ENCODE peak calls at places on chromosomes 6 and 20, in five cellular contexts. H, T, P, A and O are unnamed samples. For H3K27me3, the result is how much of the 10 kb centered on the place peaks cover.

GRCh38 chr6:129648819-129649491 is 61.0 kb downstream of the ARHGAP18 start:
- DNase-seq in P (no peak), T (no peak), A (no peak), H (no peak), O (no peak)

GRCh38 chr6:28490191-28490890 is 25.3 kb downstream of the GPX6 start:
- DNase-seq in H (no peak), A (no peak), T (no peak), P (no peak), O (no peak)

GRCh38 chr6:30480536-30481156 is 8.7 kb upstream of the HLA-E start:
- DNase-seq in P (no peak), T (no peak), A (no peak), H (peak), O (no peak)

GRCh38 chr6:111990214-111990613 is 63.7 kb upstream of the CCN6 start:
- DNase-seq in H (no peak), A (no peak), T (no peak), P (no peak), O (no peak)

GRCh38 chr6:153852034-153852433 is 187.0 kb upstream of the OPRM1 start:
- DNase-seq in A (no peak), P (no peak), T (no peak), H (no peak), O (no peak)

GRCh38 chr6:116511424-116512131 is at the start of gene CALHM5:
- DNase-seq in A (peak), H (peak), T (peak), P (no peak), O (no peak)

GRCh38 chr6:130933712-130934200 is 106.5 kb downstream of the SMLR1 start:
- DNase-seq in P (no peak), A (no peak), T (peak), H (peak), O (no peak)

GRCh38 chr6:142696123-142696522 is 248.9 kb downstream of the HIVEP2 start:
- DNase-seq in H (no peak), A (no peak), T (no peak), P (no peak), O (no peak)

GRCh38 chr6:168035661-168036616 is 38.5 kb downstream of the KIF25 start:
- DNase-seq in H (peak), P (peak), A (peak), T (peak), O (no peak)

GRCh38 chr6:166307981-166308768 is at the start of gene PRR18:
- DNase-seq in P (no peak), A (no peak), T (no peak), H (no peak), O (no peak)

GRCh38 chr6:79396625-79397024 is 140.6 kb downstream of the LCA5 start:
- DNase-seq in H (no peak), T (no peak), A (no peak), P (no peak), O (no peak)

GRCh38 chr6:30100585-30101422 is 12.1 kb downstream of the TRIM31 start:
- DNase-seq in H (no peak), P (no peak), T (no peak), A (peak), O (no peak)

GRCh38 chr6:170209354-170210025 is 81.4 kb downstream of the DLL1 start:
- DNase-seq in A (no peak), H (no peak), T (no peak), P (peak), O (peak)

GRCh38 chr20:39176457-39176856 is 214.3 kb downstream of the DHX35 start:
- DNase-seq in H (no peak), T (no peak), A (no peak), P (no peak), O (no peak)

GRCh38 chr20:58549681-58550542 is 34.7 kb upstream of the APCDD1L start:
- DNase-seq in P (peak), T (no peak), H (no peak), A (no peak), O (no peak)

GRCh38 chr6:80022803-80023202 is 18.4 kb downstream of the TTK start:
- DNase-seq in P (no peak), T (peak), H (peak), A (no peak), O (no peak)

GRCh38 chr6:2993755-2994317 is 5.9 kb upstream of the NQO2 start:
- DNase-seq in H (no peak), A (no peak), P (peak), T (no peak), O (no peak)

GRCh38 chr20:50193169-50193850 is 2.7 kb downstream of the CEBPB start:
- DNase-seq in P (no peak), T (peak), A (no peak), H (peak), O (no peak)

GRCh38 chr20:49078310-49078709 is 32.2 kb downstream of the CSE1L start:
- DNase-seq in P (no peak), H (no peak), T (no peak), A (no peak), O (no peak)

GRCh38 chr6:25124216-25124615 is 155.0 kb upstream of the CARMIL1 start:
- DNase-seq in A (no peak), H (no peak), P (no peak), T (no peak), O (no peak)

GRCh38 chr6:50843842-50844241 is 25.2 kb downstream of the TFAP2B start:
- DNase-seq in H (no peak), T (no peak), P (no peak), A (no peak), O (no peak)

GRCh38 chr6:168029459-168030217 is 32.2 kb downstream of the KIF25 start:
- DNase-seq in H (no peak), T (no peak), P (no peak), A (no peak), O (no peak)

GRCh38 chr6:136487746-136488145 is 62.5 kb downstream of the MAP7 start:
- DNase-seq in H (peak), A (no peak), T (no peak), P (no peak), O (no peak)

GRCh38 chr6:153729189-153729588 is 309.9 kb upstream of the OPRM1 start:
- DNase-seq in T (no peak), H (no peak), A (no peak), P (no peak), O (no peak)

GRCh38 chr6:13172294-13172693 is 156.0 kb downstream of the TBC1D7 start:
- DNase-seq in A (no peak), H (no peak), P (no peak), T (no peak), O (no peak)

GRCh38 chr6:13177617-13178506 is 150.5 kb downstream of the TBC1D7 start:
- DNase-seq in P (no peak), H (no peak), T (no peak), A (no peak), O (no peak)

GRCh38 chr6:13181398-13181797 is 146.9 kb downstream of the TBC1D7 start:
- DNase-seq in T (no peak), A (no peak), H (no peak), P (no peak), O (no peak)

GRCh38 chr6:13175759-13176158 is 152.6 kb downstream of the TBC1D7 start:
- DNase-seq in A (no peak), H (no peak), P (no peak), T (no peak), O (no peak)
- H3K27me3 ChIP-seq in A (under half), H (under half), P (under half), T (under half), O (under half)

DNA sequence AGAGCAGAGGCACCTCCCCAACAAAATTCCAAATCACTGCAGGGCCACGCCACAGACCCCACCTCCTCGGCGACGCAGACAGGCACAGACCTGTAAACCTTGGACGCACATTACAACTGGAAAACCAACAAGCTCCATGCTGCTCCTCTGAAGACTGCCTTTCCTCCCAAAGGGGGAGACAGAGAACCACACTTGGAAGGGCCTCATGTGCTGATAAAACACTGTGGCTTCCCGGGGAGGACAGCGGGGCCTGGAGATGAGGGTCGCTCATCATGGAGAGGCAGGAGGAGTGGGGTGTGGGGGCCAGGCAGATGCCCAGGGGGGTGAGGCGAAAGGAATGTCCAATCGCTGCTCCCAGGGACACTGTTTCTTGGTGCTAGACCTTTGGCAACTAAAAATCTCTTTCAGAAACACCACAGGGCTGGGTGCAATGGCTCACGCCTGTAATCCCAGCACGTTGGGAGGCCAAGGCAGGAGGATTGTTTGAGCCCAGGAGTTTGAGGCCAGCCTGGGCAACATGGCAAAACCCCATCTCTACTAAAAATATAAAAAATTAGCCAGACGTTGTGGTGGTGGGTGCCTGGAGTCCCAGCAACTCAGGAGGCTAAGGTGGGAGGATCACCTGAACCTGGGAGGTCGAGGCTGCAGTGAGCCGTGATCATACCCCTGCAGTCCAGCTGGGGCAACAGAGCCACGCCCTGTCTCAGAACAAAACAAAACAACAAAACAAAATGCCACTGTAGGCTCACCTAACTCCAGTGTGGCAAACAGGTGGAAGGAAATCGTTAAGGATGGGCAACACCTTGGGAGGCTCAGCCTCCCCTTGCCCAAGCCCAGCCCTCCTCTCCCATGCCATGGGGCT is 53.8 kb downstream of the ABHD12 start:
- DNase-seq in A (no peak), T (peak), P (no peak), H (peak), O (no peak)
- TF ChIP-seq CTCF in A (no peak), T (peak), P (peak), H (peak), O (no peak)

GRCh38 chr6:155645328-155645727 is 189.7 kb upstream of the NOX3 start:
- DNase-seq in P (no peak), A (no peak), T (peak), H (no peak), O (no peak)
- H3K27ac ChIP-seq in P (no peak), A (no peak), T (no peak), H (no peak), O (no peak)

DNA sequence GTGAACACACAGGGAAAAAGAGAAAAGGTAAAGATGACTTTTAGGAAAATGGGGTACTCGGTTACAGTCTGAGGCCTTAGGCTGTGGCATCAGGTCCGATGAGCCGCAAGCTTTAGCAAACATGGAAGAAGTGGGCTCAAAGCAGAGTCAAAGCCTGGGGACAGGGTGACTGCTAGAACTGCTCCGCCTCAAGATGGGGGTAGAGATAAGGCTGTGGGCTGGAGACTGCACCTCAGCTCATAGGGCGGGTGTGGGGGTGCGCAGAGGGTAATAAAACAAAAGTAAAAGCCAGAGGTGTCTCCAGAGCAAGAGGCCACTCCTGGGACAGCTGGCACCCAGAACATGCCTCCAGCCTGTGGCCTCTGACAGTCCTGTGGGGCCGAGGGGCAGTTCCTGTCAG is 21.3 kb upstream of the SYNDIG1 start:
- DNase-seq in H (no peak), A (no peak), T (no peak), P (no peak), O (no peak)
- H3K27me3 ChIP-seq in H (under half), A (under half), T (under half), P (under half), O (under half)

GRCh38 chr6:53382421-53382820 is 33.7 kb upstream of the ELOVL5 start:
- DNase-seq in A (no peak), T (no peak), H (no peak), P (no peak), O (no peak)
- TF ChIP-seq CTCF in A (no peak), T (no peak), H (no peak), P (no peak), O (no peak)

GRCh38 chr6:113466526-113466925 is 390.6 kb upstream of the MARCKS start:
- DNase-seq in P (no peak), H (no peak), A (no peak), T (no peak), O (no peak)

GRCh38 chr6:113461153-113461897 is 395.8 kb upstream of the MARCKS start:
- DNase-seq in T (peak), H (peak), P (no peak), A (no peak), O (no peak)

GRCh38 chr6:113464536-113464935 is 392.6 kb upstream of the MARCKS start:
- DNase-seq in A (no peak), H (no peak), P (no peak), T (no peak), O (no peak)

GRCh38 chr6:113464959-113465358 is 392.2 kb upstream of the MARCKS start:
- DNase-seq in T (peak), H (peak), P (no peak), A (no peak), O (no peak)
- H3K27ac ChIP-seq in T (no peak), H (no peak), P (no peak), A (no peak), O (no peak)

GRCh38 chr20:1987826-1988225 is 6.0 kb downstream of the PDYN start:
- DNase-seq in A (no peak), H (peak), P (no peak), T (peak), O (no peak)
- H3K27me3 ChIP-seq in A (under half), H (half or more), P (under half), T (under half), O (under half)

GRCh38 chr20:7031222-7031621 is 263.7 kb downstream of the BMP2 start:
- DNase-seq in P (no peak), T (no peak), H (peak), A (no peak), O (no peak)
- TF ChIP-seq CTCF in P (no peak), T (peak), H (peak), A (no peak), O (no peak)

GRCh38 chr20:31927758-31928157 is 24.1 kb downstream of the PDRG1 start:
- DNase-seq in H (no peak), A (no peak), T (no peak), P (no peak), O (no peak)
- H3K27ac ChIP-seq in H (no peak), A (no peak), T (no peak), P (no peak), O (no peak)